ENCODE peak calls at places on chromosomes 3 and 15, in eight cellular contexts. X, R, B, K, F, Q, L and Z are unnamed samples.
A peak's percentile ranks its signal among the peaks of the same experiment; 100 is the strongest.

GRCh38 chr3:46097691-46098241 is 70.5 kb upstream of the XCR1 start:
- DNase-seq in F (no peak), L (no peak), K (no peak), B (peak; percentile 74), R (no peak), X (no peak), Q (peak; percentile 71), Z (peak; percentile 58)

GRCh38 chr3:117400303-117400702 is 690.7 kb downstream of the TUSC7 start:
- DNase-seq in L (no peak), B (no peak), F (no peak), Q (no peak), X (no peak), R (no peak), K (no peak), Z (no peak)

GRCh38 chr3:94076055-94076454 is 13.2 kb downstream of the NSUN3 start:
- DNase-seq in R (no peak), X (no peak), F (no peak), B (no peak), L (no peak), K (peak; percentile 27), Q (no peak), Z (no peak)

GRCh38 chr3:42702066-42702951 is at the start of gene HHATL:
- DNase-seq in Q (no peak), F (no peak), B (no peak), K (no peak), L (peak; percentile 82), X (peak; percentile 40), R (peak; percentile 77), Z (no peak)

GRCh38 chr3:23253214-23253613 is 50.1 kb downstream of the UBE2E2 start:
- DNase-seq in Q (no peak), L (no peak), K (no peak), F (no peak), R (no peak), B (no peak), X (no peak), Z (no peak)

GRCh38 chr15:70097337-70098169 is at the start of gene TLE3:
- DNase-seq in Q (peak; percentile 99), X (peak; percentile 99), F (peak; percentile 92), L (peak; percentile 99), K (peak; percentile 92), B (peak; percentile 99), R (peak; percentile 95), Z (peak; percentile 94)

GRCh38 chr3:114569186-114569585 is 275.4 kb downstream of the TIGIT start:
- DNase-seq in Q (peak; percentile 44), X (no peak), F (no peak), R (no peak), K (no peak), B (no peak), L (no peak), Z (no peak)

GRCh38 chr3:132870596-132870995 is 148.4 kb upstream of the NPHP3 start:
- DNase-seq in X (no peak), Q (peak; percentile 11), F (no peak), R (peak; percentile 34), K (no peak), B (no peak), L (no peak), Z (no peak)

GRCh38 chr15:41944313-41944940 is 27.9 kb downstream of the EHD4 start:
- DNase-seq in F (no peak), Q (peak; percentile 98), L (no peak), B (no peak), R (no peak), X (no peak), K (peak; percentile 84), Z (no peak)

GRCh38 chr3:72907131-72907697 is 19.4 kb downstream of the GXYLT2 start:
- DNase-seq in B (no peak), F (no peak), K (no peak), X (no peak), Q (peak; percentile 78), L (no peak), R (no peak), Z (no peak)

GRCh38 chr15:29612701-29613100 is 209.6 kb downstream of the TJP1 start:
- DNase-seq in R (no peak), Q (peak; percentile 19), B (no peak), K (peak; percentile 43), L (no peak), F (no peak), X (no peak), Z (no peak)

GRCh38 chr15:79467865-79468586 is 35.9 kb downstream of the MINAR1 start:
- DNase-seq in Q (no peak), K (no peak), L (no peak), B (no peak), R (no peak), F (no peak), X (no peak), Z (no peak)